ENCODE peak calls at places on chromosomes 11 and 22, in seven cellular contexts. Y is NB4, K is neural progenitor cell, E is AG10803, X is fibroblast of lung, G is H1, M is choroid plexus epithelial cell. I is an unnamed sample.
A peak's percentile ranks its signal among the peaks of the same experiment; 100 is the strongest.

GRCh38 chr11:131912127-131912526 is 541.7 kb downstream of the NTM start:
- DNase-seq in Y (no peak), K (no peak), X (no peak), M (no peak), E (no peak), G (no peak), I (no peak)

GRCh38 chr11:12263141-12263693 is 114.2 kb upstream of the PARVA start:
- DNase-seq in G (no peak), Y (no peak), K (no peak), M (no peak), E (no peak), X (peak; percentile 50), I (peak; percentile 45)

GRCh38 chr11:31240340-31240904 is 129.1 kb downstream of the DCDC1 start:
- DNase-seq in E (peak; percentile 30), X (peak; percentile 47), Y (peak; percentile 65), M (peak; percentile 78), G (no peak), K (peak; percentile 80), I (peak; percentile 69)

GRCh38 chr22:29917052-29917902 is 34.3 kb downstream of the MTMR3 start:
- DNase-seq in E (peak; percentile 53), Y (peak; percentile 9), M (peak; percentile 42), K (no peak), X (peak; percentile 9), G (no peak), I (peak; percentile 58)

GRCh38 chr11:48063424-48063978 is 83.1 kb downstream of the PTPRJ start:
- DNase-seq in G (no peak), M (peak; percentile 98), K (no peak), X (peak; percentile 98), Y (no peak), E (peak; percentile 98), I (peak; percentile 93)

GRCh38 chr11:69451289-69451688 is 30.2 kb upstream of the LINC01488 start:
- DNase-seq in X (no peak), K (no peak), G (no peak), Y (no peak), E (no peak), M (no peak), I (no peak)

GRCh38 chr11:44795803-44796535 is 69.2 kb downstream of the TSPAN18 start:
- DNase-seq in X (no peak), G (no peak), K (no peak), E (no peak), Y (no peak), M (no peak), I (no peak)

GRCh38 chr22:30891443-30891755 is 77.2 kb downstream of the MORC2 start:
- DNase-seq in K (no peak), X (no peak), Y (no peak), E (no peak), G (no peak), M (no peak), I (no peak)

GRCh38 chr11:128246364-128247234 is 340.8 kb downstream of the ETS1 start:
- DNase-seq in X (peak; percentile 24), E (peak; percentile 87), K (peak; percentile 9), Y (no peak), M (peak; percentile 53), G (no peak), I (peak; percentile 38)

GRCh38 chr11:127791844-127792243 is 791.3 kb upstream of the KIRREL3 start:
- DNase-seq in M (no peak), G (no peak), X (no peak), E (no peak), Y (no peak), K (no peak), I (no peak)

GRCh38 chr11:124123587-124123986 is 8.3 kb downstream of the VWA5A start:
- DNase-seq in E (no peak), G (no peak), M (peak; percentile 3), X (no peak), Y (peak; percentile 8), K (peak; percentile 30), I (no peak)

GRCh38 chr11:44766112-44766971 is 39.6 kb downstream of the TSPAN18 start:
- DNase-seq in K (no peak), X (peak; percentile 93), E (peak; percentile 59), G (peak; percentile 38), M (peak; percentile 96), Y (no peak), I (peak; percentile 89)

GRCh38 chr22:49368221-49368975 is 459.3 kb downstream of the BRD1 start:
- DNase-seq in X (no peak), E (no peak), G (no peak), K (no peak), M (no peak), Y (no peak), I (no peak)
- H3K4me3 ChIP-seq in X (no peak overlapping the region), E (no peak overlapping the region), G (no peak overlapping the region), K (no peak overlapping the region), M (no peak overlapping the region), Y (peak overlapping the region; percentile 59), I (no peak overlapping the region)

DNA sequence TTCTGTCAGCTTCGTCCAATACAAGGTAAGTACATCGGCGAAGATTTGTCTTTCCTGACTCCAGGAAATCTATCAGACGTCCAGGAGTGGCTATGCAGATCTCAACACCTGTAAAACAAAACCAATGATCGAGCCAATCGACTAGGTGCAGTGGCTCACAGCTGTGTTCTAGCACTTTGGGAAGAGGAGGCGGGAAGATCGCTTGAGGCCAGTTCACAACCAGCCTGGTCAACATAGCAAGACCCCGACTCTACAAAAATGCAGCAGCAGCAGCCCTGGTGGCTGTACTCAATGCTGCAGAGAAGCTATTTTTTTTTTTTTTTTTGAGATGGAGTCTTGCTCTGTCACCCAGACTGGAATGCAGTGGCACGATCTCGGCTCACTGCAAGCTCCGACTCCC is 11.2 kb downstream of the DDX17 start:
- DNase-seq in Y (no peak), E (no peak), M (no peak), G (no peak), X (no peak), K (no peak), I (no peak)
- TF ChIP-seq CTCF in Y (no peak), E (peak; percentile 2), M (peak; percentile 19), G (no peak), X (no peak), K (peak; percentile 10), I (no peak)

GRCh38 chr22:44180706-44181032 is at the start of gene PARVG:
- DNase-seq in G (no peak), E (no peak), K (no peak), Y (no peak), X (no peak), M (peak; percentile 20), I (no peak)
- H3K4me3 ChIP-seq in G (no peak within 1 kb of the TSS), E (no peak within 1 kb of the TSS), K (no peak within 1 kb of the TSS), Y (peak within 1 kb of the TSS; percentile 74), X (no peak within 1 kb of the TSS), M (no peak within 1 kb of the TSS), I (no peak within 1 kb of the TSS)

GRCh38 chr22:24937114-24937513 is 9.4 kb downstream of the LHFPL7 start:
- DNase-seq in X (peak; percentile 7), Y (peak; percentile 48), M (peak; percentile 62), K (peak; percentile 33), G (no peak), E (no peak), I (peak; percentile 56)
- TF ChIP-seq CTCF in X (peak; percentile 45), Y (peak; percentile 56), M (peak; percentile 66), K (peak; percentile 46), G (peak; percentile 17), E (peak; percentile 29), I (peak; percentile 68)

DNA sequence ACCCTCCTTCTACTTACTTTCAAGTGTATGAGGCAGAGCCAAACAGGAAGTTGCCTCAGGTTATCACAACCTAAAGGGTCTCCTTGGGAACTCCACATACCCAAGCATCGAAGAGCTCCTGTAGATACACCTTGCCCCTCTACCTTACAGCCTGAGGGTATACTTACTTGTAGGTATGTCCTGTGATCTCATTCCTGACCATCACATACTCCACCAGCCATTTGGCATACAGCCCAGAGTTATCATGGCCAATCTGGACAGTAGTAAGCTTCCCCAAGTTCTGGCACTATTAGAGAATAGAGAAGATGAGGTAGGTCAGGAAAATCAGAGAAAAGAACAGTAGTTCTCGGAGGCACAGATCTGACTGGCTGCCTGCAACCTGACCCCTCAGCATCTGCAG is 53.4 kb upstream of the SCUBE2 start:
- DNase-seq in M (peak; percentile 52), X (peak; percentile 23), G (peak; percentile 27), K (no peak), E (no peak), Y (no peak), I (no peak)
- H3K4me3 ChIP-seq in M (no peak overlapping the region), X (no peak overlapping the region), G (no peak overlapping the region), K (no peak overlapping the region), E (no peak overlapping the region), Y (no peak overlapping the region), I (no peak overlapping the region)

GRCh38 chr11:120547871-120548681 is 36.5 kb downstream of the GRIK4 start:
- DNase-seq in X (peak; percentile 97), Y (peak; percentile 68), K (peak; percentile 53), E (peak; percentile 98), M (peak; percentile 87), G (no peak), I (peak; percentile 94)
- TF ChIP-seq CTCF in X (peak; percentile 33), Y (peak; percentile 20), K (peak; percentile 43), E (peak; percentile 34), M (no peak), G (no peak), I (peak; percentile 9)

GRCh38 chr22:45969801-45970464 is 7.0 kb downstream of the WNT7B start:
- DNase-seq in G (no peak), E (no peak), M (no peak), K (no peak), Y (no peak), X (peak; percentile 25), I (no peak)
- H3K4me3 ChIP-seq in G (no peak overlapping the region), E (no peak overlapping the region), M (no peak overlapping the region), K (no peak overlapping the region), Y (no peak overlapping the region), X (no peak overlapping the region), I (no peak overlapping the region)

GRCh38 chr22:37982938-37983859 is 1.2 kb downstream of the SOX10 start:
- DNase-seq in Y (no peak), K (peak; percentile 71), X (no peak), G (peak; percentile 96), E (no peak), M (no peak), I (no peak)
- TF ChIP-seq CTCF in Y (no peak), K (peak; percentile 82), X (no peak), G (peak; percentile 79), E (no peak), M (peak; percentile 40), I (peak; percentile 8)

DNA sequence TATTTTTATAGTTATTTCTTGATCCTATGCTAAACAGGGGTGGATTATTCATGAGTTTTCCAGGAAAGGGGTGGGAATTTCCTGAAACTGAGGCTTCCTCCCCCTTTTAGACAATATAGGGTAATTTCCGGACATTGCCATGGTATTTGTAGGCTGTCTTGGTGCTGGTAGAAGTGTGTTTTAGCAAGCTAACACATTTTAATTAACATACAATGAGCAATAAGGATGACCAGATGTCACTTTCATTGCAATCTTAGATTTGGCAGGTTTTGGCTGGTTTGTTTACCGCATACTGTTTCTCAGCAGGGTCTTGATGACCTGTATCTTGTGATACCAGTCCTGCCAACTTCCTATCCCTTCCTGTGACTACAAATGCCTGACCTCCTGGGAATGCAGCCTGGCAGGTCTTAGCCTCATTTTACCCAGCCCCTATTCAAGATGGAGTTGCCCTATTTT is 992 bp upstream of the C1QTNF6 start:
- DNase-seq in G (no peak), E (peak; percentile 39), X (peak; percentile 61), Y (no peak), M (no peak), K (no peak), I (peak; percentile 75)
- H3K4me3 ChIP-seq in G (no peak overlapping the region), E (no peak overlapping the region), X (no peak overlapping the region), Y (no peak overlapping the region), M (no peak overlapping the region), K (no peak overlapping the region), I (peak overlapping the region; percentile 64)

I was measured in fibroblast of pulmonary artery.